ENCODE peak calls at places on chromosomes 2 and 18, in five cellular contexts. R is putamen; M is stimulated activated CD4-positive, alpha-beta T cell treated with anti-CD3 and anti-CD28 coated beads, Interleukin-4, amount 100 ng/mL, for 24 hours; E is iris pigment epithelial cell; D is upper lobe of right lung. P is an unnamed sample.

GRCh38 chr2:86036790-86037138 is 68.9 kb downstream of the POLR1A start:
- DNase-seq in R (no peak), M (no peak), E (no peak), D (no peak), P (no peak)

GRCh38 chr2:174699993-174700766 is 64.1 kb downstream of the CHRNA1 start:
- DNase-seq in R (peak; percentile 70), E (peak; percentile 51), M (peak; percentile 49), D (no peak), P (peak; percentile 47)

GRCh38 chr2:114812261-114812660 is 369.8 kb downstream of the DPP10 start:
- DNase-seq in M (no peak), D (no peak), R (no peak), E (no peak), P (no peak)

GRCh38 chr2:217737127-217737526 is 265.7 kb downstream of the TNS1 start:
- DNase-seq in E (no peak), D (no peak), M (no peak), R (no peak), P (no peak)

GRCh38 chr2:217339753-217340152 is 479.9 kb upstream of the TNP1 start:
- DNase-seq in R (no peak), D (no peak), M (no peak), E (no peak), P (no peak)

GRCh38 chr2:26274058-26274613 is 29.4 kb downstream of the HADHB start:
- DNase-seq in M (no peak), E (peak; percentile 96), D (no peak), R (no peak), P (no peak)

GRCh38 chr2:44118257-44118656 is 50.4 kb upstream of the PPM1B start:
- DNase-seq in R (no peak), M (peak; percentile 7), D (no peak), E (peak; percentile 70), P (no peak)

GRCh38 chr18:6145645-6146308 is 250.5 kb upstream of the TMEM200C start:
- DNase-seq in E (no peak), M (no peak), D (no peak), R (no peak), P (no peak)